ENCODE peak calls at places on chromosomes 6 and 20, in seven cellular contexts. Y, T, Q, C, F, G and D are unnamed samples.

GRCh38 chr6:45548657-45549515 is 171.2 kb upstream of the SUPT3H start:
- DNase-seq in Y (no peak), T (no peak), Q (no peak), C (no peak), F (no peak), G (no peak), D (no peak)

GRCh38 chr20:56350842-56351241 is 7.9 kb upstream of the FAM210B start:
- DNase-seq in Y (peak; percentile 58), T (no peak), Q (no peak), C (no peak), F (no peak), G (no peak), D (peak; percentile 14)

GRCh38 chr6:7528565-7528964 is 12.9 kb upstream of the DSP start:
- DNase-seq in Y (peak; percentile 56), T (no peak), Q (no peak), C (peak; percentile 28), F (no peak), G (no peak), D (peak; percentile 93)

GRCh38 chr20:46077642-46078305 is 12.0 kb downstream of the NCOA5 start:
- DNase-seq in Y (no peak), T (no peak), Q (no peak), C (no peak), F (no peak), G (no peak), D (no peak)

GRCh38 chr6:154650351-154650750 is 82.9 kb upstream of the SCAF8 start:
- DNase-seq in Y (no peak), T (no peak), Q (no peak), C (no peak), F (no peak), G (no peak), D (no peak)

GRCh38 chr20:23048283-23049200 is 930 bp downstream of the THBD start:
- DNase-seq in Y (peak; percentile 51), T (peak; percentile 88), Q (no peak), C (no peak), F (no peak), G (no peak), D (no peak)

GRCh38 chr6:17968081-17968518 is 19.3 kb downstream of the KIF13A start:
- DNase-seq in Y (peak; percentile 73), T (no peak), Q (no peak), C (peak; percentile 38), F (peak; percentile 19), G (no peak), D (peak; percentile 35)

GRCh38 chr6:98921038-98921437 is 26.7 kb downstream of the FBXL4 start:
- DNase-seq in Y (no peak), T (no peak), Q (no peak), C (no peak), F (no peak), G (no peak), D (peak; percentile 4)

GRCh38 chr6:14373648-14374437 is 256.3 kb downstream of the CD83 start:
- DNase-seq in Y (no peak), T (no peak), Q (no peak), C (no peak), F (no peak), G (no peak), D (no peak)

GRCh38 chr6:36235862-36236261 is 34.0 kb upstream of the PNPLA1 start:
- DNase-seq in Y (no peak), T (no peak), Q (no peak), C (no peak), F (no peak), G (no peak), D (no peak)

GRCh38 chr6:154206984-154207383 is 149.6 kb downstream of the IPCEF1 start:
- DNase-seq in Y (no peak), T (no peak), Q (no peak), C (no peak), F (no peak), G (no peak), D (no peak)

GRCh38 chr6:150813993-150814359 is 51.5 kb upstream of the MTHFD1L start:
- DNase-seq in Y (no peak), T (no peak), Q (no peak), C (peak; percentile 64), F (no peak), G (no peak), D (peak; percentile 63)

GRCh38 chr6:118306640-118307238 is 241.4 kb upstream of the PLN start:
- DNase-seq in Y (no peak), T (no peak), Q (no peak), C (no peak), F (no peak), G (no peak), D (no peak)

GRCh38 chr20:42218566-42218965 is 600.4 kb upstream of the CHD6 start:
- DNase-seq in Y (no peak), T (no peak), Q (no peak), C (no peak), F (no peak), G (no peak), D (no peak)

GRCh38 chr6:53603381-53604121 is 58.6 kb upstream of the GCLC start:
- DNase-seq in Y (no peak), T (no peak), Q (peak; percentile 52), C (peak; percentile 16), F (peak; percentile 9), G (no peak), D (no peak)

GRCh38 chr20:14916360-14916759 is 578.9 kb upstream of the FLRT3 start:
- DNase-seq in Y (no peak), T (no peak), Q (no peak), C (no peak), F (no peak), G (no peak), D (no peak)

GRCh38 chr6:150617496-150618460 is 18.1 kb downstream of the PLEKHG1 start:
- DNase-seq in Y (no peak), T (no peak), Q (no peak), C (no peak), F (no peak), G (no peak), D (no peak)

GRCh38 chr20:51389543-51389924 is 153.0 kb downstream of the NFATC2 start:
- DNase-seq in Y (no peak), T (no peak), Q (no peak), C (no peak), F (no peak), G (no peak), D (no peak)

GRCh38 chr6:111591901-111592461 is 13.7 kb downstream of the TRAF3IP2 start:
- DNase-seq in Y (peak; percentile 82), T (no peak), Q (no peak), C (no peak), F (no peak), G (no peak), D (no peak)

GRCh38 chr6:107666084-107666981 is 157.8 kb downstream of the SCML4 start:
- DNase-seq in Y (peak; percentile 80), T (no peak), Q (peak; percentile 44), C (no peak), F (no peak), G (no peak), D (peak; percentile 91)

GRCh38 chr20:32941155-32941885 is 62.9 kb downstream of the SUN5 start:
- DNase-seq in Y (no peak), T (no peak), Q (no peak), C (no peak), F (no peak), G (no peak), D (no peak)

GRCh38 chr6:116695398-116695797 is 14.4 kb downstream of the KPNA5 start:
- DNase-seq in Y (no peak), T (no peak), Q (no peak), C (no peak), F (no peak), G (no peak), D (no peak)